ENCODE peak calls at places on chromosome 18, in nine cellular contexts. V, P, B, H, A, F, E, L and G are unnamed samples.

GRCh38 chr18:63997606-63998005 is 27.7 kb downstream of the SERPINB8 start:
- DNase-seq in V (no peak), P (no peak), B (no peak), H (no peak), A (no peak), F (no peak), E (no peak), L (no peak), G (no peak)

GRCh38 chr18:10912790-10913560 is 236.4 kb downstream of the PIEZO2 start:
- DNase-seq in V (peak; percentile 41), P (no peak), B (no peak), H (peak; percentile 53), A (no peak), F (no peak), E (no peak), L (peak; percentile 90), G (no peak)

GRCh38 chr18:58069721-58070292 is 25.8 kb downstream of the NEDD4L start:
- DNase-seq in V (no peak), P (peak; percentile 22), B (peak; percentile 61), H (no peak), A (no peak), F (no peak), E (no peak), L (no peak), G (no peak)

GRCh38 chr18:45839415-45840395 is 14.2 kb downstream of the SIGLEC15 start:
- DNase-seq in V (peak; percentile 80), P (no peak), B (peak; percentile 50), H (peak; percentile 61), A (no peak), F (no peak), E (no peak), L (peak; percentile 86), G (no peak)

GRCh38 chr18:3333056-3333720 is 71.3 kb downstream of the MYL12B start:
- DNase-seq in V (no peak), P (no peak), B (no peak), H (no peak), A (no peak), F (no peak), E (no peak), L (no peak), G (no peak)

GRCh38 chr18:60047556-60047955 is 147.8 kb downstream of the PMAIP1 start:
- DNase-seq in V (no peak), P (no peak), B (no peak), H (no peak), A (no peak), F (no peak), E (no peak), L (peak; percentile 47), G (no peak)

GRCh38 chr18:8380926-8381325 is 228.3 kb upstream of the RAB12 start:
- DNase-seq in V (no peak), P (no peak), B (no peak), H (no peak), A (no peak), F (no peak), E (no peak), L (no peak), G (no peak)

GRCh38 chr18:34709104-34709503 is 994 bp upstream of the DTNA start:
- DNase-seq in V (peak; percentile 93), P (no peak), B (no peak), H (peak; percentile 85), A (no peak), F (no peak), E (no peak), L (peak; percentile 93), G (no peak)

GRCh38 chr18:48799724-48800315 is 150.9 kb downstream of the SMAD7 start:
- DNase-seq in V (no peak), P (no peak), B (no peak), H (no peak), A (no peak), F (no peak), E (no peak), L (no peak), G (no peak)

GRCh38 chr18:37962316-37962966 is 396.8 kb upstream of the CELF4 start:
- DNase-seq in V (no peak), P (no peak), B (peak; percentile 65), H (no peak), A (no peak), F (no peak), E (no peak), L (no peak), G (no peak)

GRCh38 chr18:22314406-22314805 is 103.3 kb downstream of the CTAGE1 start:
- DNase-seq in V (peak; percentile 91), P (no peak), B (no peak), H (peak; percentile 58), A (no peak), F (no peak), E (no peak), L (peak; percentile 93), G (no peak)

GRCh38 chr18:43620936-43621335 is 343.6 kb upstream of the SYT4 start:
- DNase-seq in V (peak; percentile 20), P (peak; percentile 35), B (peak; percentile 50), H (peak; percentile 5), A (no peak), F (peak; percentile 8), E (no peak), L (peak; percentile 48), G (peak; percentile 34)

GRCh38 chr18:3250237-3251107 is 2.9 kb downstream of the MYL12A start:
- DNase-seq in V (peak; percentile 91), P (no peak), B (no peak), H (no peak), A (no peak), F (no peak), E (no peak), L (peak; percentile 88), G (no peak)

GRCh38 chr18:11759456-11759855 is 70.4 kb downstream of the GNAL start:
- DNase-seq in V (no peak), P (no peak), B (no peak), H (no peak), A (no peak), F (no peak), E (no peak), L (no peak), G (no peak)

GRCh38 chr18:61765097-61765496 is 127.7 kb downstream of the RNF152 start:
- DNase-seq in V (peak; percentile 76), P (no peak), B (peak; percentile 28), H (no peak), A (no peak), F (no peak), E (no peak), L (peak; percentile 63), G (no peak)

GRCh38 chr18:59904051-59904601 is 4.3 kb downstream of the PMAIP1 start:
- DNase-seq in V (peak; percentile 25), P (no peak), B (no peak), H (no peak), A (no peak), F (no peak), E (no peak), L (peak; percentile 37), G (no peak)

GRCh38 chr18:79460445-79461300 is 64.9 kb downstream of the NFATC1 start:
- DNase-seq in V (peak; percentile 11), P (no peak), B (no peak), H (no peak), A (no peak), F (no peak), E (no peak), L (peak; percentile 22), G (no peak)

GRCh38 chr18:5296706-5297320 is 1.3 kb upstream of the ZBTB14 start:
- DNase-seq in V (peak; percentile 80), P (peak; percentile 75), B (peak; percentile 91), H (peak; percentile 71), A (no peak), F (peak; percentile 38), E (peak; percentile 54), L (peak; percentile 89), G (peak; percentile 73)

GRCh38 chr18:79553154-79553553 is 126.4 kb upstream of the CTDP1 start:
- DNase-seq in V (no peak), P (no peak), B (no peak), H (no peak), A (no peak), F (no peak), E (no peak), L (no peak), G (no peak)

GRCh38 chr18:22432672-22433137 is 15.0 kb upstream of the CTAGE1 start:
- DNase-seq in V (peak; percentile 86), P (no peak), B (no peak), H (peak; percentile 70), A (no peak), F (peak; percentile 71), E (no peak), L (peak; percentile 94), G (no peak)

GRCh38 chr18:37762076-37762475 is 196.5 kb upstream of the CELF4 start:
- DNase-seq in V (no peak), P (no peak), B (no peak), H (no peak), A (no peak), F (no peak), E (no peak), L (no peak), G (no peak)

GRCh38 chr18:76177160-76177559 is 317.9 kb downstream of the ZNF516 start:
- DNase-seq in V (no peak), P (no peak), B (no peak), H (no peak), A (no peak), F (no peak), E (no peak), L (no peak), G (no peak)

GRCh38 chr18:75135158-75135725 is 73.7 kb downstream of the PTGR3 start:
- DNase-seq in V (no peak), P (no peak), B (no peak), H (no peak), A (no peak), F (no peak), E (no peak), L (no peak), G (no peak)

GRCh38 chr18:54388203-54389142 is 30.8 kb downstream of the C18orf54 start:
- DNase-seq in V (peak; percentile 85), P (no peak), B (peak; percentile 15), H (peak; percentile 77), A (no peak), F (peak; percentile 19), E (no peak), L (peak; percentile 91), G (no peak)

GRCh38 chr18:46686186-46686585 is 29.2 kb upstream of the LOXHD1 start:
- DNase-seq in V (no peak), P (no peak), B (no peak), H (no peak), A (no peak), F (no peak), E (no peak), L (no peak), G (no peak)

GRCh38 chr18:56085561-56085960 is 497.6 kb upstream of the TCF4 start:
- DNase-seq in V (peak; percentile 95), P (no peak), B (no peak), H (peak; percentile 79), A (no peak), F (no peak), E (no peak), L (peak; percentile 94), G (no peak)